ENCODE peak calls at places on chromosomes 5 and 9, in eight cellular contexts. Q is PC-3, D is HCT116, N is OCI-LY7, C is GM23248, U is MM.1S, E is neural progenitor cell, P is SK-N-SH. Y is an unnamed sample. For H3K9me3, the result is how much of the 10 kb centered on the place peaks cover.

GRCh38 chr5:138844812-138845513 is 30.2 kb downstream of the LRRTM2 start:
- DNase-seq in C (peak), U (no peak), E (no peak), N (no peak), P (no peak), Q (no peak), D (no peak), Y (no peak)

GRCh38 chr5:15683332-15683731 is 183.4 kb downstream of the FBXL7 start:
- DNase-seq in N (peak), E (peak), U (no peak), C (no peak), D (no peak), Q (no peak), P (no peak), Y (peak)

GRCh38 chr5:15691536-15691935 is 191.6 kb downstream of the FBXL7 start:
- DNase-seq in U (no peak), N (no peak), D (no peak), C (peak), P (no peak), E (no peak), Q (no peak), Y (no peak)

GRCh38 chr5:74787424-74787823 is 20.4 kb downstream of the NSA2 start:
- DNase-seq in U (no peak), C (no peak), N (no peak), Q (no peak), P (no peak), E (no peak), D (no peak), Y (no peak)

GRCh38 chr5:153884266-153884957 is 154.3 kb downstream of the FAM114A2 start:
- DNase-seq in P (no peak), U (no peak), E (peak), D (no peak), Q (no peak), N (no peak), C (peak), Y (no peak)

GRCh38 chr5:67033893-67034605 is 162.6 kb downstream of the CD180 start:
- DNase-seq in U (no peak), C (no peak), E (no peak), P (no peak), D (no peak), N (no peak), Q (no peak), Y (no peak)

GRCh38 chr9:131237931-131238401 is 38.3 kb downstream of the FAM78A start:
- DNase-seq in N (peak), P (no peak), E (peak), U (peak), C (peak), D (no peak), Q (peak), Y (peak)

GRCh38 chr5:135738564-135738875 is 95.9 kb upstream of the SLC25A48 start:
- DNase-seq in U (no peak), Q (no peak), C (no peak), D (no peak), P (no peak), N (no peak), E (no peak), Y (no peak)

GRCh38 chr5:138985683-138986082 is 110.5 kb upstream of the LRRTM2 start:
- DNase-seq in E (no peak), D (no peak), N (no peak), U (no peak), C (no peak), P (peak), Q (peak), Y (no peak)

GRCh38 chr5:106843812-106844416 is 826.8 kb downstream of the EFNA5 start:
- DNase-seq in Q (peak), N (peak), E (peak), D (peak), P (no peak), U (peak), C (no peak), Y (peak)

GRCh38 chr9:111661150-111661801 is at the start of gene GNG10:
- DNase-seq in P (peak), E (peak), D (no peak), U (peak), N (peak), Q (peak), C (peak), Y (peak)

GRCh38 chr5:175873090-175873454 is 1.7 kb downstream of the CPLX2 start:
- DNase-seq in N (no peak), C (no peak), D (no peak), E (peak), P (peak), U (no peak), Q (no peak), Y (peak)

GRCh38 chr5:5178121-5178520 is 38.0 kb downstream of the ADAMTS16 start:
- DNase-seq in C (no peak), P (no peak), U (no peak), N (no peak), E (no peak), Q (no peak), D (no peak), Y (peak)

GRCh38 chr9:131999692-132000551 is 79.7 kb downstream of the MED27 start:
- DNase-seq in Q (peak), U (no peak), C (peak), N (no peak), E (no peak), D (no peak), P (no peak), Y (no peak)

GRCh38 chr5:163104496-163104895 is 332.9 kb upstream of the CCNG1 start:
- DNase-seq in U (no peak), P (no peak), E (peak), Q (peak), D (no peak), C (no peak), N (no peak), Y (no peak)

GRCh38 chr9:112810696-112811490 is 60.3 kb downstream of the SNX30 start:
- DNase-seq in U (no peak), Q (no peak), D (no peak), C (no peak), N (no peak), P (no peak), E (peak), Y (no peak)
- H2AFZ ChIP-seq in U (no peak), Q (no peak), D (no peak), C (no peak), N (no peak), P (no peak), E (no peak), Y (no peak)

GRCh38 chr5:89572696-89573095 is 689.7 kb upstream of the MEF2C start:
- DNase-seq in U (no peak), P (no peak), N (no peak), C (peak), Q (no peak), E (no peak), D (no peak), Y (no peak)
- TF ChIP-seq EZH2phosphoT487 in U (no peak), P (no peak), N (no peak), C (no peak), Q (no peak), E (no peak), D (no peak), Y (no peak)

GRCh38 chr5:171310334-171310815 is 1.3 kb downstream of the TLX3 start:
- DNase-seq in Q (no peak), P (no peak), U (no peak), N (no peak), D (no peak), E (no peak), C (no peak), Y (no peak)

GRCh38 chr5:171310816-171311697 is 2.0 kb downstream of the TLX3 start:
- DNase-seq in C (peak), D (no peak), E (peak), N (no peak), U (no peak), P (no peak), Q (peak), Y (peak)

GRCh38 chr5:171312129-171312819 is 3.2 kb downstream of the TLX3 start:
- DNase-seq in P (no peak), E (peak), Q (no peak), C (no peak), D (no peak), U (no peak), N (no peak), Y (no peak)

GRCh38 chr5:171313481-171314206 is 4.6 kb downstream of the TLX3 start:
- DNase-seq in U (no peak), C (no peak), N (no peak), Q (no peak), D (no peak), P (no peak), E (peak), Y (no peak)

GRCh38 chr5:171311698-171312083 is 2.6 kb downstream of the TLX3 start:
- DNase-seq in P (no peak), E (no peak), C (no peak), U (no peak), N (no peak), Q (no peak), D (no peak), Y (no peak)
- H3K9me3 ChIP-seq in P (under half), E (under half), C (under half), U (under half), N (under half), Q (under half), D (under half), Y (under half)

DNA sequence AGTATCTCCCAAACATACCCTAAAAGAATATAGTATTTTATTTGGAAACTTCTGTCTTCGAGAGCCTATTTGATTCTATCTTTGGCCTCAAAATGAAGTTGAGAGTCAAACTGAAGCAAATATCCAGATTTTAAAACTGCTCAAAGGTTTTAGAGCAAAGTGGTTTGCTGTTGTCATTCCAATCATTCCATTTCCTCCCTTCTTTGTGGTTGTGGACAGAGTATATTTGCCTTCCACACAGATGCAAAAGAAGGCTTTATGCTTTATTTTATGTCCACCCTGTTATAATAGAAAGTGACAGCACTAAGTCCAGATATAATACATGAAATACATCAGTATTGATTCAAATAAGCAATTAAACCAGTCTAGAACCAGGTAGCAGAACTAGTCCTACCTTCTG is 12.4 kb downstream of the GZMK start:
- DNase-seq in Q (no peak), C (peak), P (no peak), U (no peak), N (no peak), E (no peak), D (no peak), Y (no peak)
- H2AFZ ChIP-seq in Q (no peak), C (peak), P (no peak), U (no peak), N (no peak), E (peak), D (no peak), Y (peak)

GRCh38 chr5:124705577-124705976 is 40.9 kb downstream of the ZNF608 start:
- DNase-seq in U (no peak), C (no peak), E (no peak), N (peak), D (no peak), Q (no peak), P (no peak), Y (no peak)

GRCh38 chr5:124706041-124706440 is 40.4 kb downstream of the ZNF608 start:
- DNase-seq in U (no peak), C (no peak), Q (no peak), D (no peak), N (peak), E (no peak), P (no peak), Y (no peak)

GRCh38 chr5:124704594-124705284 is 41.7 kb downstream of the ZNF608 start:
- DNase-seq in C (no peak), Q (no peak), U (peak), N (peak), E (no peak), P (no peak), D (no peak), Y (no peak)

GRCh38 chr5:124707516-124707915 is 38.9 kb downstream of the ZNF608 start:
- DNase-seq in C (no peak), D (no peak), Q (no peak), E (no peak), P (no peak), U (no peak), N (peak), Y (no peak)

DNA sequence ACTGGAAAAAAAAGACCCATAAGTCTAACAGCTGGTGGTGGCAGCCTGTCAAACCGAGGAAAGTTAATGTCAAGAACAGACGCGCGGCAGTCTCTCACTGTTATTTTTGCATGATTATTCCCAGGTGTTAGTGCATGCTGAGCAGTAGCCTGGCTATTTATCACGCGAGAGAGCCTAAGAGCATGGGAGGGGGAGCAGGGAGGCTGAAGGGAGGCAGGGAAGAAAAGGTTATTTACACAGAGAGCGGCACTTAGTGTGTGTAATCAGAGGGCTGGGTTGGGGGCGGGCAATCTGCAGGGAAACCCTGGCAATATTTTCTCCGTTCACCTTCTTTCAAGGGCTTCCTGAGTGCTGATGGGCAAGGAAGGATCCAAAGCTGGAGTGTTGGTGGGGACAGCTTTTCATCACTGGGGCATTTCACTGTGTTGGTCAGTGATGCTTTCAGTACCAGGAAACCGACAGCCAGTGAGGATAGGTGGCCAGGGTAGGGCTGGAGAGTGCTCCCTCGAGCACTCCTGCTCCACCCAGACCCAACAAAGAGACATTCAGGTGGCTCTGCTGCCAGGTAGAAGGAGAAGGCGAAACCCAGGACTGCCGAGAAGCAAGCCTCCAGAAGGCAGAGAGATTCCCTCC is 39.6 kb downstream of the ZNF608 start:
- DNase-seq in E (no peak), U (no peak), P (peak), D (no peak), Q (no peak), C (peak), N (peak), Y (peak)
- TF ChIP-seq EZH2phosphoT487 in E (no peak), U (no peak), P (no peak), D (no peak), Q (no peak), C (no peak), N (no peak), Y (no peak)

DNA sequence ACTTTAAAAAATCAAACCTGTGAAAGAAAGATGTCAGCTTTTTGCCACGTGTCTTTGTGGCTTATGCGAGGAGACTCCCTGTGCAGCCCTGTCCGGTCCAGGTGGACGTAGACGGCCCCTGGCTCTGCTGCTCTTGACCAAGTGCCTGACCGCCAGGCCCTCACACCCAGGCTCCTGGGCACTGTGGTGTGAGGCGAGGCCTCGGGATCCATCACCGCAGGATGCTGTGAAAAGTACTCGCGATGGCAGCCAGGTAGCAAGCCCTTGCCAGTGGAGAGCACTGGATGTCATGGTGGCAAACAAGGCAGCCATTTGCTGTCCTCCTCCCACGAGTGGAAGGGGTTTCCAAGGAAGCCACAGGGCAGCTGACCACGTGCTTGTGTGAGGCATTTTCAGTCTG is 245.1 kb downstream of the CACNA1B start:
- DNase-seq in P (no peak), Q (no peak), E (no peak), U (no peak), C (no peak), N (no peak), D (no peak), Y (no peak)
- H3K9me3 ChIP-seq in P (under half), Q (under half), E (under half), U (under half), C (under half), N (under half), D (under half), Y (under half)

DNA sequence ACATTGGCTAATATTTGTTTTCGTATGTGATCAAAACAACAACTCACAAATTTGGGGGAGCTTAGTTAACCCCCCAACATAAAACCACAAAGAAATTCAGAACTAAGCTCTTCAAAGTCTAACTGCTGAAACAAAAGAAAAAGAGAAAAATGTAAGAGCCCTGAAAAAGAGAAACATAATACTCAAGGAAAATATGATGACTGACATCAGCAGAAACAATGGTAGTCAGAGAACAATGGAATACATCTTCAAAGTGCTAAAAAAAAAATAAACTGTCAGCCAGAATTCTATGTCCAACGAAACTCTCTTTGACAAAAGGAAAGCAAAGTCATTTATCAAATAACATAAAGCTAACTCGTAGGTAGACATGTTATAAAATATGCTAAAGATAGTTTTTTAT is 566.3 kb upstream of the GRAMD2B start:
- DNase-seq in Q (no peak), D (no peak), C (no peak), N (no peak), P (no peak), E (no peak), U (no peak), Y (no peak)
- H2AFZ ChIP-seq in Q (no peak), D (no peak), C (no peak), N (no peak), P (no peak), E (no peak), U (no peak), Y (no peak)

GRCh38 chr5:172403191-172403794 is 51.0 kb downstream of the SH3PXD2B start:
- DNase-seq in U (no peak), E (peak), N (no peak), P (no peak), C (peak), Q (no peak), D (no peak), Y (peak)
- TF ChIP-seq EZH2phosphoT487 in U (no peak), E (no peak), N (no peak), P (no peak), C (no peak), Q (no peak), D (no peak), Y (no peak)

GRCh38 chr9:135101486-135101885 is 14.0 kb downstream of the OLFM1 start:
- DNase-seq in U (no peak), D (no peak), Q (no peak), P (no peak), N (no peak), C (no peak), E (no peak), Y (no peak)

GRCh38 chr9:135102331-135102730 is 14.9 kb downstream of the OLFM1 start:
- DNase-seq in C (no peak), Q (no peak), N (no peak), U (no peak), D (no peak), P (no peak), E (no peak), Y (no peak)

GRCh38 chr9:135100241-135101067 is 13.0 kb downstream of the OLFM1 start:
- DNase-seq in E (peak), U (no peak), P (no peak), D (no peak), N (no peak), C (no peak), Q (no peak), Y (no peak)

GRCh38 chr9:135101926-135102325 is 14.5 kb downstream of the OLFM1 start:
- DNase-seq in N (no peak), P (no peak), E (no peak), U (no peak), D (no peak), C (no peak), Q (no peak), Y (no peak)

DNA sequence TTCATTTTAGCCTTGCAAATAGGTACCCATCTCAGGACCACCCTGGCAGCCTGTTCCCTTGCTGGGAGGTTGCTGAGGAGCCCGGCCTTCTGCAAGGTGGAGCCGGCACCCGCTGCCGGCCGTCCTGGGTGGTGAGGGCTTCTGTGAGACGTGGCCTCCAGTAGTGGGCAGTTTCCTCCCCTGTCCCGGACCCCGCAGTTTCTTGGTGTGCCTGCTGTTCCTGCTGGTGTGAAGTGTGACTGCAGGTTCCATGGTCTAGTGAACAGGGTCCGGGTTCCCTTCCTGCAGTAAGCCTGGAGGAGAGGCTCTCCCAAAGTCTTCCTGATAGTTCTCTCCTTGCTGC is 13.6 kb downstream of the OLFM1 start:
- DNase-seq in U (no peak), P (no peak), C (no peak), D (no peak), E (no peak), N (no peak), Q (no peak), Y (no peak)
- H3K9me3 ChIP-seq in U (under half), P (under half), C (under half), D (under half), E (under half), N (under half), Q (under half), Y (under half)

DNA sequence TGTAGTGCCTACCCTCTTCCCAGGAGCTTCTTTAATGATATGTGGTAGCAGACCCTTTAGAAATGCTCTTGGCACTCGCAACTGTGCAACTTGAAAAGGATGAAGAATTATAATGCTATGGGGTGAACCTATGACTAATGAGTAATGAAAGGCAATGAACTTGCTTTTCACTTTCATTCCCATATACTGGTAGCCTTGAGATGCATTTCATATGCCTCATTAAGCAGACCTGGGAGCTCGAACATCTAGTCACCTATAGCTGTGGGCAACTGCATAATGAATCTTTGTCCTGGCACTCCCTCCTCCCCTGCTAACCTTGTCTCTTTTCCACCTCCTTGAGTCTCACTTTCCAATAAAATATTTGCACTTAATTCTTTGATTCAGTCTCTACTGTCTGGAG is 605.9 kb upstream of the DAB2 start:
- DNase-seq in N (no peak), D (no peak), E (no peak), U (no peak), P (no peak), Q (no peak), C (no peak), Y (no peak)
- H2AFZ ChIP-seq in N (no peak), D (no peak), E (no peak), U (no peak), P (no peak), Q (no peak), C (no peak), Y (no peak)